ENCODE peak calls at places on chromosomes 7 and 10, in eight cellular contexts. One of them, this sample, is unnamed.

GRCh38 chr10:69242844-69243212 is 22.7 kb downstream of the HKDC1 start:
- DNase-seq in activated naive CD4-positive, alpha-beta T cell treated with anti-CD3 and anti-CD28 coated beads, Interleukin-2, amount 50 U/mL, for 16 hours: no peak
- DNase-seq in neural crest cell: peak
- DNase-seq in activated T-cell treated with anti-CD3 and anti-CD28 coated beads, Interleukin-2, amount 50 U/mL, for 4 hours: no peak
- DNase-seq in GF-D8: no peak
- DNase-seq in lung microvascular endothelial cell: no peak
- DNase-seq in dermis blood vessel endothelial cell: no peak
- DNase-seq in brain microvascular endothelial cell: no peak
- DNase-seq in this sample: no peak

GRCh38 chr10:44389150-44389549 is 4.3 kb upstream of the CXCL12 start:
- DNase-seq in activated naive CD4-positive, alpha-beta T cell treated with anti-CD3 and anti-CD28 coated beads, Interleukin-2, amount 50 U/mL, for 16 hours: no peak
- DNase-seq in neural crest cell: no peak
- DNase-seq in activated T-cell treated with anti-CD3 and anti-CD28 coated beads, Interleukin-2, amount 50 U/mL, for 4 hours: no peak
- DNase-seq in GF-D8: no peak
- DNase-seq in lung microvascular endothelial cell: no peak
- DNase-seq in dermis blood vessel endothelial cell: no peak
- DNase-seq in brain microvascular endothelial cell: no peak
- DNase-seq in this sample: no peak

GRCh38 chr7:16925609-16926008 is 43.8 kb upstream of the AGR3 start:
- DNase-seq in activated naive CD4-positive, alpha-beta T cell treated with anti-CD3 and anti-CD28 coated beads, Interleukin-2, amount 50 U/mL, for 16 hours: no peak
- DNase-seq in neural crest cell: no peak
- DNase-seq in activated T-cell treated with anti-CD3 and anti-CD28 coated beads, Interleukin-2, amount 50 U/mL, for 4 hours: no peak
- DNase-seq in GF-D8: no peak
- DNase-seq in lung microvascular endothelial cell: no peak
- DNase-seq in dermis blood vessel endothelial cell: no peak
- DNase-seq in brain microvascular endothelial cell: no peak
- DNase-seq in this sample: no peak

GRCh38 chr10:110535958-110536891 is 31.3 kb upstream of the SMC3 start:
- DNase-seq in activated naive CD4-positive, alpha-beta T cell treated with anti-CD3 and anti-CD28 coated beads, Interleukin-2, amount 50 U/mL, for 16 hours: peak
- DNase-seq in neural crest cell: no peak
- DNase-seq in activated T-cell treated with anti-CD3 and anti-CD28 coated beads, Interleukin-2, amount 50 U/mL, for 4 hours: peak
- DNase-seq in GF-D8: no peak
- DNase-seq in lung microvascular endothelial cell: peak
- DNase-seq in dermis blood vessel endothelial cell: peak
- DNase-seq in brain microvascular endothelial cell: peak
- DNase-seq in this sample: peak

GRCh38 chr10:132679217-132679595 is 106.7 kb downstream of the NKX6-2 start:
- DNase-seq in activated naive CD4-positive, alpha-beta T cell treated with anti-CD3 and anti-CD28 coated beads, Interleukin-2, amount 50 U/mL, for 16 hours: no peak
- DNase-seq in neural crest cell: no peak
- DNase-seq in activated T-cell treated with anti-CD3 and anti-CD28 coated beads, Interleukin-2, amount 50 U/mL, for 4 hours: no peak
- DNase-seq in GF-D8: no peak
- DNase-seq in lung microvascular endothelial cell: no peak
- DNase-seq in dermis blood vessel endothelial cell: no peak
- DNase-seq in brain microvascular endothelial cell: no peak
- DNase-seq in this sample: no peak

GRCh38 chr10:102546606-102547310 is 43.0 kb downstream of the SUFU start:
- DNase-seq in activated naive CD4-positive, alpha-beta T cell treated with anti-CD3 and anti-CD28 coated beads, Interleukin-2, amount 50 U/mL, for 16 hours: no peak
- DNase-seq in neural crest cell: no peak
- DNase-seq in activated T-cell treated with anti-CD3 and anti-CD28 coated beads, Interleukin-2, amount 50 U/mL, for 4 hours: no peak
- DNase-seq in GF-D8: no peak
- DNase-seq in lung microvascular endothelial cell: no peak
- DNase-seq in dermis blood vessel endothelial cell: no peak
- DNase-seq in brain microvascular endothelial cell: peak
- DNase-seq in this sample: peak

GRCh38 chr10:110456523-110457091 is 41.1 kb upstream of the DUSP5 start:
- DNase-seq in activated naive CD4-positive, alpha-beta T cell treated with anti-CD3 and anti-CD28 coated beads, Interleukin-2, amount 50 U/mL, for 16 hours: no peak
- DNase-seq in neural crest cell: no peak
- DNase-seq in activated T-cell treated with anti-CD3 and anti-CD28 coated beads, Interleukin-2, amount 50 U/mL, for 4 hours: no peak
- DNase-seq in GF-D8: no peak
- DNase-seq in lung microvascular endothelial cell: no peak
- DNase-seq in dermis blood vessel endothelial cell: peak
- DNase-seq in brain microvascular endothelial cell: peak
- DNase-seq in this sample: no peak

GRCh38 chr7:144853542-144853941 is 17.7 kb upstream of the TPK1 start:
- DNase-seq in activated naive CD4-positive, alpha-beta T cell treated with anti-CD3 and anti-CD28 coated beads, Interleukin-2, amount 50 U/mL, for 16 hours: no peak
- DNase-seq in neural crest cell: no peak
- DNase-seq in activated T-cell treated with anti-CD3 and anti-CD28 coated beads, Interleukin-2, amount 50 U/mL, for 4 hours: no peak
- DNase-seq in GF-D8: no peak
- DNase-seq in lung microvascular endothelial cell: no peak
- DNase-seq in dermis blood vessel endothelial cell: no peak
- DNase-seq in brain microvascular endothelial cell: no peak
- DNase-seq in this sample: no peak

GRCh38 chr7:44327981-44328380 is 2.6 kb upstream of the CAMK2B start:
- DNase-seq in activated naive CD4-positive, alpha-beta T cell treated with anti-CD3 and anti-CD28 coated beads, Interleukin-2, amount 50 U/mL, for 16 hours: no peak
- DNase-seq in neural crest cell: no peak
- DNase-seq in activated T-cell treated with anti-CD3 and anti-CD28 coated beads, Interleukin-2, amount 50 U/mL, for 4 hours: no peak
- DNase-seq in GF-D8: no peak
- DNase-seq in lung microvascular endothelial cell: no peak
- DNase-seq in dermis blood vessel endothelial cell: no peak
- DNase-seq in brain microvascular endothelial cell: no peak
- DNase-seq in this sample: no peak

GRCh38 chr10:77249901-77250459 is 387.6 kb downstream of the KCNMA1 start:
- DNase-seq in activated naive CD4-positive, alpha-beta T cell treated with anti-CD3 and anti-CD28 coated beads, Interleukin-2, amount 50 U/mL, for 16 hours: no peak
- DNase-seq in neural crest cell: no peak
- DNase-seq in activated T-cell treated with anti-CD3 and anti-CD28 coated beads, Interleukin-2, amount 50 U/mL, for 4 hours: no peak
- DNase-seq in GF-D8: no peak
- DNase-seq in lung microvascular endothelial cell: no peak
- DNase-seq in dermis blood vessel endothelial cell: no peak
- DNase-seq in brain microvascular endothelial cell: no peak
- DNase-seq in this sample: no peak

GRCh38 chr7:128304212-128304611 is 39.5 kb downstream of the RBM28 start:
- DNase-seq in activated naive CD4-positive, alpha-beta T cell treated with anti-CD3 and anti-CD28 coated beads, Interleukin-2, amount 50 U/mL, for 16 hours: no peak
- DNase-seq in neural crest cell: no peak
- DNase-seq in activated T-cell treated with anti-CD3 and anti-CD28 coated beads, Interleukin-2, amount 50 U/mL, for 4 hours: no peak
- DNase-seq in GF-D8: no peak
- DNase-seq in lung microvascular endothelial cell: no peak
- DNase-seq in dermis blood vessel endothelial cell: no peak
- DNase-seq in brain microvascular endothelial cell: no peak
- DNase-seq in this sample: no peak

GRCh38 chr7:34471844-34472243 is 186.2 kb upstream of the NPSR1 start:
- DNase-seq in activated naive CD4-positive, alpha-beta T cell treated with anti-CD3 and anti-CD28 coated beads, Interleukin-2, amount 50 U/mL, for 16 hours: no peak
- DNase-seq in neural crest cell: no peak
- DNase-seq in activated T-cell treated with anti-CD3 and anti-CD28 coated beads, Interleukin-2, amount 50 U/mL, for 4 hours: no peak
- DNase-seq in GF-D8: no peak
- DNase-seq in lung microvascular endothelial cell: no peak
- DNase-seq in dermis blood vessel endothelial cell: no peak
- DNase-seq in brain microvascular endothelial cell: no peak
- DNase-seq in this sample: no peak

GRCh38 chr10:114305521-114305925 is 66.5 kb downstream of the VWA2 start:
- DNase-seq in activated naive CD4-positive, alpha-beta T cell treated with anti-CD3 and anti-CD28 coated beads, Interleukin-2, amount 50 U/mL, for 16 hours: no peak
- DNase-seq in neural crest cell: no peak
- DNase-seq in activated T-cell treated with anti-CD3 and anti-CD28 coated beads, Interleukin-2, amount 50 U/mL, for 4 hours: no peak
- DNase-seq in GF-D8: no peak
- DNase-seq in lung microvascular endothelial cell: no peak
- DNase-seq in dermis blood vessel endothelial cell: no peak
- DNase-seq in brain microvascular endothelial cell: no peak
- DNase-seq in this sample: no peak

GRCh38 chr7:70069977-70070376 is 471.7 kb downstream of the AUTS2 start:
- DNase-seq in activated naive CD4-positive, alpha-beta T cell treated with anti-CD3 and anti-CD28 coated beads, Interleukin-2, amount 50 U/mL, for 16 hours: no peak
- DNase-seq in neural crest cell: no peak
- DNase-seq in activated T-cell treated with anti-CD3 and anti-CD28 coated beads, Interleukin-2, amount 50 U/mL, for 4 hours: no peak
- DNase-seq in GF-D8: no peak
- DNase-seq in lung microvascular endothelial cell: no peak
- DNase-seq in dermis blood vessel endothelial cell: no peak
- DNase-seq in brain microvascular endothelial cell: no peak
- DNase-seq in this sample: no peak

GRCh38 chr10:44176311-44176710 is 208.6 kb downstream of the CXCL12 start:
- DNase-seq in activated naive CD4-positive, alpha-beta T cell treated with anti-CD3 and anti-CD28 coated beads, Interleukin-2, amount 50 U/mL, for 16 hours: no peak
- DNase-seq in neural crest cell: no peak
- DNase-seq in activated T-cell treated with anti-CD3 and anti-CD28 coated beads, Interleukin-2, amount 50 U/mL, for 4 hours: no peak
- DNase-seq in GF-D8: no peak
- DNase-seq in lung microvascular endothelial cell: no peak
- DNase-seq in dermis blood vessel endothelial cell: no peak
- DNase-seq in brain microvascular endothelial cell: no peak
- DNase-seq in this sample: no peak

GRCh38 chr7:19851504-19851903 is 78.1 kb upstream of the TMEM196 start:
- DNase-seq in activated naive CD4-positive, alpha-beta T cell treated with anti-CD3 and anti-CD28 coated beads, Interleukin-2, amount 50 U/mL, for 16 hours: no peak
- DNase-seq in neural crest cell: no peak
- DNase-seq in activated T-cell treated with anti-CD3 and anti-CD28 coated beads, Interleukin-2, amount 50 U/mL, for 4 hours: no peak
- DNase-seq in GF-D8: no peak
- DNase-seq in lung microvascular endothelial cell: no peak
- DNase-seq in dermis blood vessel endothelial cell: no peak
- DNase-seq in brain microvascular endothelial cell: no peak
- DNase-seq in this sample: no peak

GRCh38 chr7:77753173-77753572 is 45.1 kb downstream of the TMEM60 start:
- DNase-seq in activated naive CD4-positive, alpha-beta T cell treated with anti-CD3 and anti-CD28 coated beads, Interleukin-2, amount 50 U/mL, for 16 hours: no peak
- DNase-seq in neural crest cell: no peak
- DNase-seq in activated T-cell treated with anti-CD3 and anti-CD28 coated beads, Interleukin-2, amount 50 U/mL, for 4 hours: no peak
- DNase-seq in GF-D8: no peak
- DNase-seq in lung microvascular endothelial cell: no peak
- DNase-seq in dermis blood vessel endothelial cell: no peak
- DNase-seq in brain microvascular endothelial cell: no peak
- DNase-seq in this sample: no peak

GRCh38 chr7:45203947-45204445 is 46.4 kb downstream of the RAMP3 start:
- DNase-seq in activated naive CD4-positive, alpha-beta T cell treated with anti-CD3 and anti-CD28 coated beads, Interleukin-2, amount 50 U/mL, for 16 hours: no peak
- DNase-seq in neural crest cell: no peak
- DNase-seq in activated T-cell treated with anti-CD3 and anti-CD28 coated beads, Interleukin-2, amount 50 U/mL, for 4 hours: no peak
- DNase-seq in GF-D8: no peak
- DNase-seq in lung microvascular endothelial cell: peak
- DNase-seq in dermis blood vessel endothelial cell: no peak
- DNase-seq in brain microvascular endothelial cell: no peak
- DNase-seq in this sample: no peak

GRCh38 chr10:131851332-131851731 is 49.5 kb upstream of the PPP2R2D start:
- DNase-seq in activated naive CD4-positive, alpha-beta T cell treated with anti-CD3 and anti-CD28 coated beads, Interleukin-2, amount 50 U/mL, for 16 hours: no peak
- DNase-seq in neural crest cell: no peak
- DNase-seq in activated T-cell treated with anti-CD3 and anti-CD28 coated beads, Interleukin-2, amount 50 U/mL, for 4 hours: no peak
- DNase-seq in GF-D8: no peak
- DNase-seq in lung microvascular endothelial cell: no peak
- DNase-seq in dermis blood vessel endothelial cell: no peak
- DNase-seq in brain microvascular endothelial cell: no peak
- DNase-seq in this sample: no peak

GRCh38 chr7:146249272-146249671 is 132.7 kb downstream of the CNTNAP2 start:
- DNase-seq in activated naive CD4-positive, alpha-beta T cell treated with anti-CD3 and anti-CD28 coated beads, Interleukin-2, amount 50 U/mL, for 16 hours: no peak
- DNase-seq in neural crest cell: no peak
- DNase-seq in activated T-cell treated with anti-CD3 and anti-CD28 coated beads, Interleukin-2, amount 50 U/mL, for 4 hours: no peak
- DNase-seq in GF-D8: no peak
- DNase-seq in lung microvascular endothelial cell: no peak
- DNase-seq in dermis blood vessel endothelial cell: no peak
- DNase-seq in brain microvascular endothelial cell: no peak
- DNase-seq in this sample: no peak

GRCh38 chr10:484925-485661 is 204.4 kb downstream of the DIP2C start:
- DNase-seq in activated naive CD4-positive, alpha-beta T cell treated with anti-CD3 and anti-CD28 coated beads, Interleukin-2, amount 50 U/mL, for 16 hours: peak
- DNase-seq in neural crest cell: no peak
- DNase-seq in activated T-cell treated with anti-CD3 and anti-CD28 coated beads, Interleukin-2, amount 50 U/mL, for 4 hours: peak
- DNase-seq in GF-D8: no peak
- DNase-seq in lung microvascular endothelial cell: peak
- DNase-seq in dermis blood vessel endothelial cell: peak
- DNase-seq in brain microvascular endothelial cell: peak
- DNase-seq in this sample: no peak

GRCh38 chr7:45183711-45184210 is 26.2 kb downstream of the RAMP3 start:
- DNase-seq in activated naive CD4-positive, alpha-beta T cell treated with anti-CD3 and anti-CD28 coated beads, Interleukin-2, amount 50 U/mL, for 16 hours: no peak
- DNase-seq in neural crest cell: no peak
- DNase-seq in activated T-cell treated with anti-CD3 and anti-CD28 coated beads, Interleukin-2, amount 50 U/mL, for 4 hours: no peak
- DNase-seq in GF-D8: no peak
- DNase-seq in lung microvascular endothelial cell: no peak
- DNase-seq in dermis blood vessel endothelial cell: no peak
- DNase-seq in brain microvascular endothelial cell: no peak
- DNase-seq in this sample: no peak

GRCh38 chr10:11515596-11516418 is 95.6 kb downstream of the USP6NL start:
- DNase-seq in activated naive CD4-positive, alpha-beta T cell treated with anti-CD3 and anti-CD28 coated beads, Interleukin-2, amount 50 U/mL, for 16 hours: peak
- DNase-seq in neural crest cell: no peak
- DNase-seq in activated T-cell treated with anti-CD3 and anti-CD28 coated beads, Interleukin-2, amount 50 U/mL, for 4 hours: peak
- DNase-seq in GF-D8: peak
- DNase-seq in lung microvascular endothelial cell: peak
- DNase-seq in dermis blood vessel endothelial cell: peak
- DNase-seq in brain microvascular endothelial cell: peak
- DNase-seq in this sample: peak

GRCh38 chr7:105985250-105985649 is 22.2 kb downstream of the CDHR3 start:
- DNase-seq in activated naive CD4-positive, alpha-beta T cell treated with anti-CD3 and anti-CD28 coated beads, Interleukin-2, amount 50 U/mL, for 16 hours: no peak
- DNase-seq in neural crest cell: no peak
- DNase-seq in activated T-cell treated with anti-CD3 and anti-CD28 coated beads, Interleukin-2, amount 50 U/mL, for 4 hours: no peak
- DNase-seq in GF-D8: no peak
- DNase-seq in lung microvascular endothelial cell: no peak
- DNase-seq in dermis blood vessel endothelial cell: no peak
- DNase-seq in brain microvascular endothelial cell: no peak
- DNase-seq in this sample: no peak

GRCh38 chr10:113444766-113445365 is 108.0 kb upstream of the HABP2 start:
- DNase-seq in activated naive CD4-positive, alpha-beta T cell treated with anti-CD3 and anti-CD28 coated beads, Interleukin-2, amount 50 U/mL, for 16 hours: no peak
- DNase-seq in neural crest cell: no peak
- DNase-seq in activated T-cell treated with anti-CD3 and anti-CD28 coated beads, Interleukin-2, amount 50 U/mL, for 4 hours: no peak
- DNase-seq in GF-D8: no peak
- DNase-seq in lung microvascular endothelial cell: no peak
- DNase-seq in dermis blood vessel endothelial cell: no peak
- DNase-seq in brain microvascular endothelial cell: no peak
- DNase-seq in this sample: no peak

GRCh38 chr7:122304604-122304975 is at the start of gene FEZF1:
- DNase-seq in activated naive CD4-positive, alpha-beta T cell treated with anti-CD3 and anti-CD28 coated beads, Interleukin-2, amount 50 U/mL, for 16 hours: no peak
- DNase-seq in neural crest cell: no peak
- DNase-seq in activated T-cell treated with anti-CD3 and anti-CD28 coated beads, Interleukin-2, amount 50 U/mL, for 4 hours: no peak
- DNase-seq in GF-D8: no peak
- DNase-seq in lung microvascular endothelial cell: no peak
- DNase-seq in dermis blood vessel endothelial cell: peak
- DNase-seq in brain microvascular endothelial cell: no peak
- DNase-seq in this sample: no peak

This sample was measured in astrocyte of the cerebellum.